ENCODE peak calls at places on chromosomes 3 and 15, in eight cellular contexts. One of them, this sample, is unnamed. For H3K4me1, the result is how much of the 10 kb centered on the place peaks cover.

GRCh38 chr3:195119461-195120198 is 151.3 kb downstream of the XXYLT1 start:
- DNase-seq in astrocyte: peak
- DNase-seq in BE2C: no peak
- DNase-seq in A673: no peak
- DNase-seq in OCI-LY7: no peak
- DNase-seq in mesendoderm: peak
- DNase-seq in NT2/D1: peak
- DNase-seq in CD8-positive, alpha-beta T cell: no peak
- DNase-seq in this sample: peak

GRCh38 chr3:37477713-37478487 is 303.5 kb upstream of the LRRFIP2 start:
- DNase-seq in BE2C: no peak
- DNase-seq in OCI-LY7: no peak
- DNase-seq in NT2/D1: no peak
- DNase-seq in astrocyte: no peak
- DNase-seq in mesendoderm: no peak
- DNase-seq in A673: no peak
- DNase-seq in CD8-positive, alpha-beta T cell: no peak
- DNase-seq in this sample: no peak

GRCh38 chr15:53384417-53384816 is 375.0 kb downstream of the WDR72 start:
- DNase-seq in OCI-LY7: no peak
- DNase-seq in BE2C: no peak
- DNase-seq in astrocyte: no peak
- DNase-seq in CD8-positive, alpha-beta T cell: no peak
- DNase-seq in mesendoderm: peak
- DNase-seq in NT2/D1: no peak
- DNase-seq in A673: no peak
- DNase-seq in this sample: no peak

GRCh38 chr3:176046717-176047116 is 1150.6 kb downstream of the TBL1XR1 start:
- DNase-seq in mesendoderm: no peak
- DNase-seq in A673: no peak
- DNase-seq in CD8-positive, alpha-beta T cell: no peak
- DNase-seq in NT2/D1: no peak
- DNase-seq in BE2C: peak
- DNase-seq in astrocyte: no peak
- DNase-seq in OCI-LY7: no peak
- DNase-seq in this sample: no peak

GRCh38 chr3:70716832-70717231 is 404.4 kb upstream of the MDFIC2 start:
- DNase-seq in A673: peak
- DNase-seq in NT2/D1: no peak
- DNase-seq in astrocyte: peak
- DNase-seq in OCI-LY7: no peak
- DNase-seq in mesendoderm: no peak
- DNase-seq in BE2C: no peak
- DNase-seq in CD8-positive, alpha-beta T cell: no peak
- DNase-seq in this sample: no peak

GRCh38 chr15:90449206-90449735 is 61.2 kb downstream of the IQGAP1 start:
- DNase-seq in A673: no peak
- DNase-seq in OCI-LY7: no peak
- DNase-seq in mesendoderm: no peak
- DNase-seq in astrocyte: peak
- DNase-seq in NT2/D1: no peak
- DNase-seq in BE2C: no peak
- DNase-seq in CD8-positive, alpha-beta T cell: no peak
- DNase-seq in this sample: no peak

GRCh38 chr3:1380926-1381646 is 288.3 kb downstream of the CNTN6 start:
- DNase-seq in mesendoderm: no peak
- DNase-seq in astrocyte: no peak
- DNase-seq in NT2/D1: no peak
- DNase-seq in CD8-positive, alpha-beta T cell: no peak
- DNase-seq in OCI-LY7: peak
- DNase-seq in A673: no peak
- DNase-seq in BE2C: no peak
- DNase-seq in this sample: no peak

GRCh38 chr3:57164217-57164605 is 942 bp downstream of the IL17RD start:
- DNase-seq in NT2/D1: no peak
- DNase-seq in CD8-positive, alpha-beta T cell: no peak
- DNase-seq in A673: no peak
- DNase-seq in OCI-LY7: no peak
- DNase-seq in mesendoderm: peak
- DNase-seq in BE2C: no peak
- DNase-seq in astrocyte: no peak
- DNase-seq in this sample: no peak

GRCh38 chr15:77002954-77003912 is 8.3 kb downstream of the PSTPIP1 start:
- DNase-seq in NT2/D1: no peak
- DNase-seq in astrocyte: no peak
- DNase-seq in BE2C: peak
- DNase-seq in CD8-positive, alpha-beta T cell: peak
- DNase-seq in OCI-LY7: peak
- DNase-seq in mesendoderm: no peak
- DNase-seq in A673: no peak
- DNase-seq in this sample: no peak

GRCh38 chr3:15051531-15051930 is 13.6 kb downstream of the MRPS25 start:
- DNase-seq in NT2/D1: peak
- DNase-seq in OCI-LY7: peak
- DNase-seq in mesendoderm: peak
- DNase-seq in CD8-positive, alpha-beta T cell: no peak
- DNase-seq in astrocyte: no peak
- DNase-seq in BE2C: peak
- DNase-seq in A673: peak
- DNase-seq in this sample: peak
- H3K4me1 ChIP-seq in NT2/D1: under half
- H3K4me1 ChIP-seq in OCI-LY7: half or more
- H3K4me1 ChIP-seq in mesendoderm: under half
- H3K4me1 ChIP-seq in CD8-positive, alpha-beta T cell: under half
- H3K4me1 ChIP-seq in astrocyte: under half
- H3K4me1 ChIP-seq in BE2C: under half
- H3K4me1 ChIP-seq in A673: under half
- H3K4me1 ChIP-seq in this sample: under half

DNA sequence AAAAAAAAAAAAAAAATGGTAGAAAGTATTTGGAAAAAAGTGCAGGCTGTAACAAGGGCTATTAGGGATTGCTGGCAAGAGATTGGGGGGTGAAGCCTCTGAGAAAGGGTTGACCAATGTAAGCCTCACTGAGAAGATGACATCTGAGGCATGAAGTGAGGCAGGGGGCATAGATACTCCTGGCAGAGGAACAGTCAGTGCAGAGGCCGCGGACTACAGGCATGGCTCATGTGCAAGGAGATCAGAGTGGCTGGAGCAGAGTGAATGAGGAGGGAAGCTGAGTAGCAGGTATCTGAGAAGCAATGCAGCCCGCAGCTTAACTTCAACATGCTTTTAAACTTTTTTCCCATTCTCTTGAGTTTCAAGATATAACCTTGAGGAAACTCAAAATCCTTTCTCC is 5.4 kb downstream of the FBXL22 start:
- DNase-seq in A673: no peak
- DNase-seq in astrocyte: no peak
- DNase-seq in BE2C: no peak
- DNase-seq in CD8-positive, alpha-beta T cell: no peak
- DNase-seq in mesendoderm: no peak
- DNase-seq in NT2/D1: no peak
- DNase-seq in OCI-LY7: no peak
- DNase-seq in this sample: no peak
- H3K4me1 ChIP-seq in A673: under half
- H3K4me1 ChIP-seq in astrocyte: under half
- H3K4me1 ChIP-seq in BE2C: under half
- H3K4me1 ChIP-seq in CD8-positive, alpha-beta T cell: under half
- H3K4me1 ChIP-seq in mesendoderm: under half
- H3K4me1 ChIP-seq in NT2/D1: under half
- H3K4me1 ChIP-seq in OCI-LY7: under half
- H3K4me1 ChIP-seq in this sample: under half

GRCh38 chr3:5195605-5196004 is 8.1 kb downstream of the EDEM1 start:
- DNase-seq in CD8-positive, alpha-beta T cell: no peak
- DNase-seq in BE2C: no peak
- DNase-seq in astrocyte: peak
- DNase-seq in OCI-LY7: peak
- DNase-seq in mesendoderm: no peak
- DNase-seq in NT2/D1: no peak
- DNase-seq in A673: no peak
- DNase-seq in this sample: no peak
- H3K4me1 ChIP-seq in CD8-positive, alpha-beta T cell: half or more
- H3K4me1 ChIP-seq in BE2C: under half
- H3K4me1 ChIP-seq in astrocyte: under half
- H3K4me1 ChIP-seq in OCI-LY7: half or more
- H3K4me1 ChIP-seq in mesendoderm: under half
- H3K4me1 ChIP-seq in NT2/D1: under half
- H3K4me1 ChIP-seq in A673: half or more
- H3K4me1 ChIP-seq in this sample: under half

DNA sequence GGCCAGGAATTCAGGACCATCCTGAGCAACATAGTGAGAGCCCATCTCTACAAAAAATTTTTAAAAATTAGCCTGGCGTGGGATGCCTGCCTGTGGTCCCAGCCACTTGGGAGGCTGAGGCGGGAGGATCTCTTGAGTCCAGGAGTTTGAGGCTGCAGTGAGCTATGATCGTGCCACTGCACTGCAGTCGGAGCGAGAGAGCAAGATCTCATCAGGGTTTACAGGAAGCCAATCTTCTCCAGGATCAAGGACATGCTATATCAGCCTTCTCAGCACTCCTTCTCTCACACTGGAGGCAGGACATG is 451 bp upstream of the STOML1 start:
- DNase-seq in NT2/D1: no peak
- DNase-seq in astrocyte: no peak
- DNase-seq in BE2C: no peak
- DNase-seq in OCI-LY7: no peak
- DNase-seq in mesendoderm: no peak
- DNase-seq in CD8-positive, alpha-beta T cell: no peak
- DNase-seq in A673: no peak
- DNase-seq in this sample: no peak
- H3K4me1 ChIP-seq in NT2/D1: under half
- H3K4me1 ChIP-seq in astrocyte: half or more
- H3K4me1 ChIP-seq in BE2C: under half
- H3K4me1 ChIP-seq in OCI-LY7: under half
- H3K4me1 ChIP-seq in mesendoderm: under half
- H3K4me1 ChIP-seq in CD8-positive, alpha-beta T cell: under half
- H3K4me1 ChIP-seq in A673: under half
- H3K4me1 ChIP-seq in this sample: under half

GRCh38 chr15:44718927-44719292 is 7.6 kb downstream of the B2M start:
- DNase-seq in NT2/D1: no peak
- DNase-seq in BE2C: no peak
- DNase-seq in astrocyte: no peak
- DNase-seq in A673: no peak
- DNase-seq in mesendoderm: no peak
- DNase-seq in CD8-positive, alpha-beta T cell: no peak
- DNase-seq in OCI-LY7: no peak
- DNase-seq in this sample: no peak
- H3K4me1 ChIP-seq in NT2/D1: under half
- H3K4me1 ChIP-seq in BE2C: under half
- H3K4me1 ChIP-seq in astrocyte: under half
- H3K4me1 ChIP-seq in A673: under half
- H3K4me1 ChIP-seq in mesendoderm: under half
- H3K4me1 ChIP-seq in CD8-positive, alpha-beta T cell: half or more
- H3K4me1 ChIP-seq in OCI-LY7: half or more
- H3K4me1 ChIP-seq in this sample: under half

GRCh38 chr3:123636431-123636841 is 51.6 kb upstream of the HACD2 start:
- DNase-seq in NT2/D1: no peak
- DNase-seq in CD8-positive, alpha-beta T cell: no peak
- DNase-seq in astrocyte: no peak
- DNase-seq in BE2C: no peak
- DNase-seq in mesendoderm: peak
- DNase-seq in OCI-LY7: no peak
- DNase-seq in A673: no peak
- DNase-seq in this sample: no peak

GRCh38 chr3:123635717-123636116 is 50.9 kb upstream of the HACD2 start:
- DNase-seq in astrocyte: no peak
- DNase-seq in CD8-positive, alpha-beta T cell: no peak
- DNase-seq in mesendoderm: no peak
- DNase-seq in BE2C: no peak
- DNase-seq in OCI-LY7: no peak
- DNase-seq in NT2/D1: no peak
- DNase-seq in A673: peak
- DNase-seq in this sample: no peak

GRCh38 chr3:123635220-123635619 is 50.4 kb upstream of the HACD2 start:
- DNase-seq in astrocyte: no peak
- DNase-seq in A673: no peak
- DNase-seq in mesendoderm: peak
- DNase-seq in BE2C: no peak
- DNase-seq in CD8-positive, alpha-beta T cell: no peak
- DNase-seq in OCI-LY7: no peak
- DNase-seq in NT2/D1: no peak
- DNase-seq in this sample: no peak

GRCh38 chr3:123637841-123638240 is 53.0 kb upstream of the HACD2 start:
- DNase-seq in BE2C: no peak
- DNase-seq in astrocyte: no peak
- DNase-seq in A673: no peak
- DNase-seq in OCI-LY7: no peak
- DNase-seq in mesendoderm: no peak
- DNase-seq in CD8-positive, alpha-beta T cell: no peak
- DNase-seq in NT2/D1: no peak
- DNase-seq in this sample: no peak

GRCh38 chr3:123637131-123637530 is 52.3 kb upstream of the HACD2 start:
- DNase-seq in BE2C: no peak
- DNase-seq in NT2/D1: peak
- DNase-seq in A673: no peak
- DNase-seq in astrocyte: no peak
- DNase-seq in mesendoderm: peak
- DNase-seq in CD8-positive, alpha-beta T cell: no peak
- DNase-seq in OCI-LY7: no peak
- DNase-seq in this sample: no peak
- H3K4me1 ChIP-seq in BE2C: under half
- H3K4me1 ChIP-seq in NT2/D1: under half
- H3K4me1 ChIP-seq in A673: under half
- H3K4me1 ChIP-seq in astrocyte: under half
- H3K4me1 ChIP-seq in mesendoderm: under half
- H3K4me1 ChIP-seq in CD8-positive, alpha-beta T cell: under half
- H3K4me1 ChIP-seq in OCI-LY7: under half
- H3K4me1 ChIP-seq in this sample: under half

This sample was measured in HAP-1.